ENCODE peak calls at places on chromosome X, in six cellular contexts. J is A549; S is HCT116; B is CD8-positive, alpha-beta T cell; E is astrocyte; Q is SJCRH30. K is an unnamed sample.

GRCh38 chrX:55715847-55716246 is 1.7 kb upstream of the RRAGB start:
- DNase-seq in B (no peak), S (no peak), E (no peak), J (no peak), Q (peak; percentile 1), K (no peak)

GRCh38 chrX:10106801-10107200 is 50.0 kb upstream of the CLCN4 start:
- DNase-seq in Q (no peak), B (peak; percentile 72), S (no peak), E (no peak), J (no peak), K (no peak)

GRCh38 chrX:116204947-116205346 is 34.4 kb downstream of the AGTR2 start:
- DNase-seq in J (peak; percentile 0), E (peak; percentile 2), Q (peak; percentile 69), S (peak; percentile 7), B (no peak), K (peak; percentile 5)

GRCh38 chrX:53595266-53595810 is 91.2 kb downstream of the HUWE1 start:
- DNase-seq in J (no peak), Q (no peak), B (no peak), E (no peak), S (no peak), K (no peak)

GRCh38 chrX:100973411-100973810 is 3.9 kb downstream of the ARL13A start:
- DNase-seq in Q (no peak), J (no peak), E (peak; percentile 50), S (no peak), B (no peak), K (no peak)

GRCh38 chrX:107716816-107717700 is 58.5 kb downstream of the TSC22D3 start:
- DNase-seq in J (peak; percentile 71), B (peak; percentile 92), E (peak; percentile 71), S (peak; percentile 46), Q (peak; percentile 64), K (no peak)

GRCh38 chrX:102846544-102847236 is 90.4 kb upstream of the RAB40AL start:
- DNase-seq in E (peak; percentile 62), S (no peak), Q (no peak), B (no peak), J (no peak), K (no peak)

GRCh38 chrX:10833299-10834169 is 213.1 kb upstream of the MID1 start:
- DNase-seq in S (no peak), E (peak; percentile 27), Q (no peak), J (no peak), B (no peak), K (peak; percentile 5)

GRCh38 chrX:7647826-7648225 is 195.1 kb upstream of the VCX start:
- DNase-seq in S (no peak), Q (no peak), B (no peak), J (no peak), E (no peak), K (no peak)

GRCh38 chrX:51568586-51568985 is 50.1 kb downstream of the CENPVL3 start:
- DNase-seq in J (no peak), B (no peak), E (peak; percentile 43), Q (no peak), S (no peak), K (no peak)

GRCh38 chrX:103919336-103919682 is 43.1 kb upstream of the TMSB15B start:
- DNase-seq in B (no peak), J (peak; percentile 72), S (no peak), E (peak; percentile 44), Q (no peak), K (no peak)

GRCh38 chrX:34365482-34365881 is 233.4 kb upstream of the FAM47A start:
- DNase-seq in E (no peak), J (no peak), B (no peak), Q (peak; percentile 25), S (no peak), K (no peak)

GRCh38 chrX:40282901-40283674 is 185.3 kb upstream of the BCOR start:
- DNase-seq in S (no peak), Q (no peak), J (no peak), B (no peak), E (peak; percentile 67), K (no peak)

GRCh38 chrX:35339796-35340195 is 397.2 kb downstream of the FAM47B start:
- DNase-seq in Q (no peak), E (no peak), B (no peak), J (no peak), S (no peak), K (no peak)

GRCh38 chrX:34810364-34810763 is 132.2 kb upstream of the FAM47B start:
- DNase-seq in S (no peak), Q (no peak), E (peak; percentile 60), J (no peak), B (no peak), K (no peak)

GRCh38 chrX:13808865-13809264 is 8.0 kb downstream of the GPM6B start:
- DNase-seq in Q (peak; percentile 50), E (peak; percentile 9), B (no peak), J (no peak), S (no peak), K (no peak)

GRCh38 chrX:71053217-71053621 is 14.9 kb downstream of the SNX12 start:
- DNase-seq in Q (no peak), S (no peak), E (no peak), J (no peak), B (no peak), K (peak; percentile 57)

GRCh38 chrX:42017971-42018370 is 94.6 kb upstream of the CASK start:
- DNase-seq in S (no peak), J (no peak), E (no peak), Q (no peak), B (no peak), K (no peak)

GRCh38 chrX:111040377-111041017 is 55.5 kb upstream of the PAK3 start:
- DNase-seq in E (peak; percentile 75), J (no peak), Q (no peak), B (no peak), S (no peak), K (no peak)

GRCh38 chrX:9873952-9874351 is 87.7 kb downstream of the SHROOM2 start:
- DNase-seq in E (no peak), J (peak; percentile 44), B (no peak), S (peak; percentile 10), Q (peak; percentile 52), K (no peak)

GRCh38 chrX:139563251-139563650 is 32.7 kb downstream of the F9 start:
- DNase-seq in J (no peak), S (no peak), B (no peak), E (peak; percentile 63), Q (no peak), K (no peak)

GRCh38 chrX:41085883-41086626 is 810 bp downstream of the USP9X start:
- DNase-seq in B (peak; percentile 63), J (peak; percentile 37), Q (peak; percentile 64), E (peak; percentile 41), S (no peak), K (no peak)

GRCh38 chrX:119226431-119226830 is 9.7 kb upstream of the PGRMC1 start:
- DNase-seq in E (no peak), J (no peak), S (no peak), Q (no peak), B (no peak), K (no peak)

GRCh38 chrX:41512394-41512793 is 65.3 kb downstream of the NYX start:
- DNase-seq in S (no peak), E (no peak), B (no peak), Q (no peak), J (no peak), K (no peak)

GRCh38 chrX:130704053-130705038 is 198.7 kb downstream of the ENOX2 start:
- DNase-seq in E (peak; percentile 39), Q (no peak), J (no peak), B (no peak), S (no peak), K (no peak)

GRCh38 chrX:11380187-11380586 is 87.0 kb downstream of the AMELX start:
- DNase-seq in J (no peak), E (no peak), B (no peak), Q (no peak), S (no peak), K (no peak)

GRCh38 chrX:106100442-106100841 is 61.9 kb upstream of the SERPINA7 start:
- DNase-seq in E (no peak), Q (no peak), B (no peak), J (no peak), S (no peak), K (no peak)

GRCh38 chrX:125210146-125210545 is 109.5 kb upstream of the TEX13C start:
- DNase-seq in J (no peak), B (no peak), E (no peak), S (no peak), Q (no peak), K (no peak)

GRCh38 chrX:71911023-71911730 is 532 bp downstream of the NHSL2 start:
- DNase-seq in E (no peak), S (no peak), B (peak; percentile 54), J (peak; percentile 42), Q (no peak), K (no peak)

GRCh38 chrX:7147431-7147977 is at the start of gene STS:
- DNase-seq in J (no peak), B (peak; percentile 71), E (peak; percentile 10), Q (peak; percentile 62), S (no peak), K (no peak)

GRCh38 chrX:118928126-118928525 is 46.3 kb upstream of the LONRF3 start:
- DNase-seq in S (no peak), J (no peak), B (no peak), Q (no peak), E (no peak), K (no peak)

DNA sequence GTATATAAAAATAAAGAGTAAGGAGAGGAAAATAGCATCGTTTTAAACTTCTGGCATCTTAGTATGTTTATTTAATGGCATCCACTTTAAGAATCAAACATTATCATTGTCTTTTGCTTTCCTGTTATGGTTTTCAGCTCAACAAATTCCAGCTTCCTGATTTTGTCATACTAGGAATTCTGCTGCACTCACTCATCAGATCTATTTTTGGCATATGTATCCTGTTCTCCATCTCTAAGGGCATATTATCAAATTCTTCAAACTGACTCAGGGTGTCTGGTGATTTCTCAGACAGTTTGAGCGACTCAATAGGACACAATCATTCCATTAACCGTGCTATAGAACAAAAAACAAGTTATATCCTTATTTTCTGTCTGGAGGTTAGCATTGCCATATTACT is 248.5 kb upstream of the DIAPH2 start:
- DNase-seq in J (no peak), Q (no peak), B (no peak), E (peak; percentile 55), S (no peak), K (no peak)
- H3K4me1 ChIP-seq in J (peaks cover 9% of the 10 kb centered on the region), Q (no peaks in the 10 kb centered on the region), B (no peaks in the 10 kb centered on the region), E (peaks cover 10% of the 10 kb centered on the region), S (no peaks in the 10 kb centered on the region), K (no peaks in the 10 kb centered on the region)

DNA sequence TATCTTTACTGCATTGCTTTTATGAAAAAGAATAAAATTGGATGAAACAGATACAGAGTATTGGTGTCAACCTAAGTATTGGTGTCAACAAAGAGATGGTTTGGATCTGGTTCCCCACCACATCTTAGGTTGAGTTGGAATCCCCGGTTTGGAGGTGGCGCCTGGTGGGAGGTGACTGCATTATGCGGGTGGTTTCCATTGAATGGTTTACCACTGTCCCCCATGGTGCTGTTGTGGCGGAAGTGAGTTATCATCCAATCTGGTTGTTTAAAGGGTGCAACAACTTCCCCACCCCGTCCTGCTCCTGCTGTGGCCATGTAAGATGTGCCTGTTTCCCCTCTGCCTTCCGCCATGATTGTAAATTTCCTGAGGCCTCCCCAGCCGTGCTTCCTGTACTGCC is 52.8 kb upstream of the CD99 start:
- DNase-seq in Q (no peak), B (no peak), E (no peak), J (no peak), S (no peak), K (no peak)
- H3K27ac ChIP-seq in Q (no peak overlapping the region), B (no peak overlapping the region), E (no peak overlapping the region), J (no peak overlapping the region), S (no peak overlapping the region), K (no peak overlapping the region)

GRCh38 chrX:5031792-5032191 is 1196.9 kb downstream of the NLGN4X start:
- DNase-seq in J (no peak), E (no peak), Q (no peak), B (no peak), S (no peak), K (no peak)
- H3K4me1 ChIP-seq in J (no peaks in the 10 kb centered on the region), E (no peaks in the 10 kb centered on the region), Q (no peaks in the 10 kb centered on the region), B (no peaks in the 10 kb centered on the region), S (no peaks in the 10 kb centered on the region), K (no peaks in the 10 kb centered on the region)

GRCh38 chrX:154348646-154349358 is 25.6 kb downstream of the FLNA start:
- DNase-seq in Q (no peak), B (peak; percentile 50), E (no peak), J (no peak), S (no peak), K (no peak)
- H3K27ac ChIP-seq in Q (no peak overlapping the region), B (no peak overlapping the region), E (no peak overlapping the region), J (peak overlapping the region; percentile 22), S (no peak overlapping the region), K (no peak overlapping the region)

K was measured in iPS DF 6.9.